ENCODE peak calls at places on chromosomes 6 and 20, in four cellular contexts. V is OCI-LY7, H is fibroblast of mammary gland, X is sigmoid colon. T is an unnamed sample.

GRCh38 chr20:38179846-38180245 is 14.8 kb upstream of the TGM2 start:
- DNase-seq in V (no peak), H (no peak), X (no peak), T (no peak)

GRCh38 chr6:144007779-144008500 is at the start of gene PLAGL1:
- DNase-seq in V (no peak), H (peak), X (peak), T (peak)

GRCh38 chr6:119713903-119714302 is 364.3 kb upstream of the MAN1A1 start:
- DNase-seq in V (no peak), H (no peak), X (no peak), T (peak)

GRCh38 chr6:137722749-137723272 is 144.2 kb upstream of the TNFAIP3 start:
- DNase-seq in V (no peak), H (no peak), X (no peak), T (no peak)

GRCh38 chr6:130843575-130844320 is 16.5 kb downstream of the SMLR1 start:
- DNase-seq in V (peak), H (peak), X (no peak), T (peak)

GRCh38 chr6:1851681-1852456 is 242.2 kb downstream of the FOXC1 start:
- DNase-seq in V (peak), H (no peak), X (no peak), T (no peak)

GRCh38 chr20:25018841-25019240 is 26.3 kb upstream of the APMAP start:
- DNase-seq in V (no peak), H (no peak), X (peak), T (no peak)

GRCh38 chr6:157715766-157716171 is 107.3 kb upstream of the SNX9 start:
- DNase-seq in V (no peak), H (peak), X (peak), T (peak)

GRCh38 chr20:58374027-58374850 is 14.8 kb upstream of the VAPB start:
- DNase-seq in V (no peak), H (no peak), X (no peak), T (no peak)

GRCh38 chr6:84773431-84774173 is 9.2 kb upstream of the TBX18 start:
- DNase-seq in V (no peak), H (no peak), X (no peak), T (no peak)

GRCh38 chr20:49661560-49662329 is 51.9 kb downstream of the B4GALT5 start:
- DNase-seq in V (no peak), H (no peak), X (no peak), T (peak)

GRCh38 chr20:59010995-59011873 is 4.2 kb upstream of the CTSZ start:
- DNase-seq in V (no peak), H (peak), X (peak), T (peak)

GRCh38 chr20:23142162-23143050 is 56.3 kb upstream of the CD93 start:
- DNase-seq in V (no peak), H (no peak), X (peak), T (no peak)

GRCh38 chr20:36162272-36162966 is 7.9 kb downstream of the EPB41L1 start:
- DNase-seq in V (no peak), H (no peak), X (no peak), T (no peak)

GRCh38 chr6:2791124-2792050 is 26.2 kb downstream of the WRNIP1 start:
- DNase-seq in V (peak), H (peak), X (peak), T (peak)

GRCh38 chr20:45798935-45799642 is 7.3 kb downstream of the DNTTIP1 start:
- DNase-seq in V (peak), H (peak), X (no peak), T (peak)

GRCh38 chr6:52718535-52718934 is 44.7 kb downstream of the GSTA2 start:
- DNase-seq in V (no peak), H (peak), X (no peak), T (peak)

GRCh38 chr20:59184880-59185447 is 21.3 kb downstream of the ZNF831 start:
- DNase-seq in V (no peak), H (peak), X (no peak), T (peak)

GRCh38 chr20:43976577-43976976 is 61.9 kb downstream of the TOX2 start:
- DNase-seq in V (no peak), H (no peak), X (no peak), T (no peak)

GRCh38 chr20:13219327-13220193 is 1.5 kb upstream of the ISM1 start:
- DNase-seq in V (no peak), H (no peak), X (no peak), T (no peak)

DNA sequence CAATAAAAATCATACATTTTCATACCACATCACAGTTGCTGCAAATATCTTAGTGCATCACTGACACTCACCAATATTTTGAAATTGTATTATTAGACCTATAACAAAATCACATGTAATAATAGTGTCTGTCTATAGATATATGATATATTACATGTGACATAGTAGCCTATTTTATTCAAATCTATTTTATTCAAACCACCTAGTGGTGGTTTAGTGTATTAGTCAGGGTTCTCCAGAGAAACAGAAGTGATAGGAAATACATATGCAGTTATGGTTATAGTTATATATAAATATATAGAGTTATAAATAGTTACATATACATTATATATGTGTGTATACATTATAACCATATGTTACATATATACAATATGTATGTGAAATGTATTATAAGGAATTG is 366.5 kb upstream of the ARID1B start:
- DNase-seq in V (no peak), H (no peak), X (no peak), T (no peak)
- TF ChIP-seq CTCF in V (peak), H (peak), X (no peak), T (peak)

DNA sequence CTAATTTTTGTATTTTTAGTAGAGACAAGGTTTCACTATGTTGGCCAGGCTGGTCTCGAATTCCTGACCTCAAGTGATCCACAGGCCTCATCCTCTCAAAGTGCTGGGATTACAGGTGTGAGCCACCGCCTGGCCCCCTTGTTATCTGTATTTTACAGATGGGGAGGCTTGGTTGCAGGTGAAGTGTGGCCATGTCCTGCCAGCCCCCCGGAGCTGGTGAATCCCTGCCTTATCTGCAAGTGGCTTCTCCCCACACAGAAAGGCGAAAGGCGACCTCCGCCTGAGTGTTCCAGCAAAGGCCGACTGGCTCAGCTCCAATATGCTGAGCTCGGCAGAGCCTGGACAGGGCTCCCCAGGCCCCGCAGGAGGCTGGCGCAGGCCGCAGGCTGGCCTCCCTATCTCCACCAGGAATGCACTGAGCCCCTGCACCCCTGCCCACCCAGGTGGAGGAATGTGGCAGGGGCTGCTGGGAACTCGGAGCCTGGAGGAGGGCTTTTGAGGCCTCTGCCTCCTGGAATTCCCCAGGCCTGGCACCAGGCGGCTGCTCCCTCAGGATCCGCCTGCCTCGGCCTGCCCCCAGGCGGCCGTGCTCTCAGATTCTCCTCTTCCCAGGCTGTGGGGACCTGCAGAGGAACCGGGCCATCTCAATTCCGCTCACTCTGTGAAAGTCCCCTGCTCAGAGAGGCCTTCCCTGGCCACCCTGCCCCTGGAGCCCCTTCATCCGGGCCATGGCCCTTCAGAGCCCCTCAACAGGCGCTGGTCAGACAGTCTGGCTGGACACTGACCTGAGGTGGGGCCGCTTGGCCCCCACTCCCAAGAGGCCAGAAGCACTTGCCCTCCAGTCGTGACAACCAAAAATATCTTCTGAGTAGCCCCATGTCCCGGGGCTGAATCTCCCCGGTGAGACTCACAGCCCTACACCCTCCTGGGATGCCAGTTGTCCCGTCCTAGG is 9.3 kb upstream of the LAMA5 start:
- DNase-seq in V (no peak), H (peak), X (peak), T (peak)
- TF ChIP-seq CTCF in V (no peak), H (peak), X (peak), T (no peak)

DNA sequence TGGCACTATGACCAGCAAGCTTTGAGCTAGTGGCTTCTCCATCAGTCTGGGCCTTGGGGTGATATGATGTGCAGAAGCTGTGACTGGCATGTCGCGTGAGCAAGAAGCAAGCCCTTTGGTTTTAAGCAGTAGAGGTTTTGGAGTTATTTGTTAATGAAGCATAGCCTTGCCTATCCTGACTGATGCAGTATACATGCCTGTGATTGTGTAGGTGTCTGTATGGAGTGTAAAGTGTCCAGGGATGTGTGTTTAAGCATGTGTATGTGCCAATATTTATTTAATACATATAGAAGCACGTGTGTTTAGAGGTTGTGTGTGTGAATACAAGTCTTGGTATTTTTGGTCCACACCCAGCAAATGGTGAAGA is 61.0 kb upstream of the CCDC167 start:
- DNase-seq in V (no peak), H (no peak), X (no peak), T (no peak)
- TF ChIP-seq CTCF in V (no peak), H (no peak), X (no peak), T (no peak)

GRCh38 chr20:18628330-18628941 is 40.6 kb downstream of the DTD1 start:
- DNase-seq in V (peak), H (no peak), X (no peak), T (peak)
- TF ChIP-seq CTCF in V (peak), H (peak), X (peak), T (peak)

GRCh38 chr6:42396720-42397119 is 55.0 kb downstream of the TRERF1 start:
- DNase-seq in V (no peak), H (no peak), X (no peak), T (no peak)
- TF ChIP-seq CTCF in V (peak), H (no peak), X (no peak), T (no peak)

GRCh38 chr6:41694815-41695536 is 40.4 kb downstream of the TFEB start:
- DNase-seq in V (no peak), H (peak), X (no peak), T (no peak)
- TF ChIP-seq CTCF in V (no peak), H (no peak), X (no peak), T (no peak)

GRCh38 chr20:32439132-32439829 is 81.2 kb downstream of the ASXL1 start:
- DNase-seq in V (no peak), H (peak), X (peak), T (no peak)

GRCh38 chr20:32441638-32442037 is 83.5 kb downstream of the ASXL1 start:
- DNase-seq in V (no peak), H (no peak), X (peak), T (no peak)

GRCh38 chr20:32438331-32438858 is 80.3 kb downstream of the ASXL1 start:
- DNase-seq in V (no peak), H (no peak), X (no peak), T (no peak)

GRCh38 chr20:32440758-32441078 is 82.6 kb downstream of the ASXL1 start:
- DNase-seq in V (no peak), H (no peak), X (peak), T (no peak)

DNA sequence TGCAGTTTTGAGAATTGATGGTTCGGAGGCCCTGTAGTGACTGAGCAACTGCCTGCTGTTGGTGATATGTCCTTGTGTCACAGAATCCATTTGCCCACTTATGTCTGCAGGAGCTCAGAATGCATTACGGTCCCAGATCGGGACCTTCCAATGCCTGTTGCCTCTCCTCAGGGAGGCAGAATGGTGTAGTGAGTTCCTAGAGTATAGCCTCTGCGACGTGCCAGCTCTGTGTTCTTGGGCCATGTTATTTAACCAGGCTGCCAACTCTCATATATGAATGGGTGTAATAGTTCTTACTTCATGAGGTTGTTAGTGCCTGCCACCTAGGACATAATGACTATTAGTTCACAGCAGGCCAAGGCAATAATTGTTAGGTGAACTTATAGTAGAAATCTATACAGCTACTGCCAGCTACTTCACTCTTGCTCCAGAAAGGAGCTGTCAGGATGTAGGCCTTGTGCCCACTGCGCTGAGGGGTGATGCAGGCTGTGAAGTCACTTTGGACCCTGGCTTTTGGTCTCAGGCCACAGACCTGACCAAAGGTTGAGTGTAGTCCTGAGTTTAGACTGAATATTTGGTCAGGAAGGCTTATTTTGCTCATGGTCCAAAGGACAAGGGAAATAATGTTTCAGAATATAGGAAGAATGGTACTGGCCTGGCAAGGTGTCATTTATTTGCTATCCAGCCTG is 82.1 kb downstream of the ASXL1 start:
- DNase-seq in V (no peak), H (no peak), X (no peak), T (no peak)
- TF ChIP-seq CTCF in V (no peak), H (no peak), X (no peak), T (no peak)

GRCh38 chr6:123380257-123380656 is 256.5 kb downstream of the TRDN start:
- DNase-seq in V (peak), H (peak), X (no peak), T (peak)
- TF ChIP-seq CTCF in V (peak), H (peak), X (no peak), T (peak)

GRCh38 chr6:145042559-145042958 is 692.8 kb downstream of the EPM2A start:
- DNase-seq in V (peak), H (no peak), X (no peak), T (no peak)
- TF ChIP-seq CTCF in V (peak), H (peak), X (no peak), T (no peak)

GRCh38 chr20:62496525-62497218 is 20.9 kb upstream of the GATA5 start:
- DNase-seq in V (peak), H (no peak), X (no peak), T (no peak)
- TF ChIP-seq CTCF in V (peak), H (peak), X (peak), T (peak)